ENCODE peak calls at places on chromosome X, in six cellular contexts. P is MG63; Z is stimulated activated CD8-positive, alpha-beta memory T cell treated with anti-CD3 and anti-CD28 coated beads, Interleukin-12 subunit alpha, Interleukin-12 subunit beta, amount 100 ng/mL, for 4 hours; I is fibroblast of the conjunctiva; Y is fibroblast of mammary gland; B is CD8-positive, alpha-beta T cell. V is an unnamed sample.

GRCh38 chrX:45771560-45772340 is 571.1 kb upstream of the DIPK2B start:
- DNase-seq in P (peak), Z (no peak), I (no peak), Y (peak), B (peak), V (no peak)

GRCh38 chrX:9775930-9776329 is 10.3 kb upstream of the GPR143 start:
- DNase-seq in P (no peak), Z (no peak), I (no peak), Y (no peak), B (no peak), V (no peak)

GRCh38 chrX:10756365-10756915 is 136.1 kb upstream of the MID1 start:
- DNase-seq in P (peak), Z (no peak), I (peak), Y (peak), B (no peak), V (peak)

GRCh38 chrX:106437407-106437806 is 174.4 kb upstream of the RADX start:
- DNase-seq in P (no peak), Z (no peak), I (no peak), Y (no peak), B (no peak), V (peak)

GRCh38 chrX:9357500-9358139 is 107.2 kb upstream of the TBL1X start:
- DNase-seq in P (no peak), Z (no peak), I (no peak), Y (no peak), B (no peak), V (no peak)

GRCh38 chrX:131841496-131842410 is 181.3 kb upstream of the STK26 start:
- DNase-seq in P (peak), Z (no peak), I (peak), Y (peak), B (peak), V (peak)

GRCh38 chrX:48958635-48959094 is 1.3 kb upstream of the OTUD5 start:
- DNase-seq in P (peak), Z (no peak), I (peak), Y (peak), B (no peak), V (peak)

GRCh38 chrX:152901816-152902501 is 4.1 kb downstream of the ZNF185 start:
- DNase-seq in P (peak), Z (no peak), I (no peak), Y (no peak), B (no peak), V (no peak)

GRCh38 chrX:84123585-84123984 is 64.4 kb downstream of the RPS6KA6 start:
- DNase-seq in P (no peak), Z (no peak), I (no peak), Y (no peak), B (no peak), V (no peak)

GRCh38 chrX:81377329-81377728 is 175.4 kb downstream of the SH3BGRL start:
- DNase-seq in P (no peak), Z (no peak), I (no peak), Y (peak), B (no peak), V (peak)

GRCh38 chrX:53186363-53186762 is 38.6 kb downstream of the KDM5C start:
- DNase-seq in P (no peak), Z (no peak), I (no peak), Y (peak), B (no peak), V (no peak)

V was measured in COLO829.